ENCODE peak calls at places on chromosome 3, in five cellular contexts. K is CD8-positive, alpha-beta T cell; L is IMR-90; G is astrocyte of the spinal cord; W is left ventricle myocardium inferior. U is an unnamed sample.
A peak's percentile ranks its signal among the peaks of the same experiment; 100 is the strongest.

GRCh38 chr3:79063629-79064028 is 704.2 kb downstream of the ROBO1 start:
- DNase-seq in K (no peak), L (no peak), G (no peak), W (no peak), U (no peak)

GRCh38 chr3:143155756-143156155 is 36.2 kb downstream of the CHST2 start:
- DNase-seq in K (no peak), L (no peak), G (no peak), W (no peak), U (no peak)

GRCh38 chr3:158420654-158421396 is 150.2 kb upstream of the MLF1 start:
- DNase-seq in K (no peak), L (peak; percentile 90), G (peak; percentile 28), W (no peak), U (peak; percentile 83)

GRCh38 chr3:186974824-186975281 is 44.5 kb downstream of the ST6GAL1 start:
- DNase-seq in K (no peak), L (no peak), G (no peak), W (peak; percentile 30), U (no peak)

GRCh38 chr3:71881041-71881440 is 96.1 kb upstream of the PROK2 start:
- DNase-seq in K (no peak), L (no peak), G (no peak), W (no peak), U (no peak)

GRCh38 chr3:133505813-133506212 is 67.7 kb upstream of the CDV3 start:
- DNase-seq in K (no peak), L (no peak), G (no peak), W (no peak), U (no peak)

GRCh38 chr3:144162042-144162441 is 190.4 kb downstream of the DIPK2A start:
- DNase-seq in K (no peak), L (peak; percentile 89), G (peak; percentile 51), W (no peak), U (peak; percentile 74)

GRCh38 chr3:72661115-72661457 is 187.2 kb downstream of the SHQ1 start:
- DNase-seq in K (no peak), L (peak; percentile 63), G (peak; percentile 83), W (peak; percentile 69), U (peak; percentile 79)

DNA sequence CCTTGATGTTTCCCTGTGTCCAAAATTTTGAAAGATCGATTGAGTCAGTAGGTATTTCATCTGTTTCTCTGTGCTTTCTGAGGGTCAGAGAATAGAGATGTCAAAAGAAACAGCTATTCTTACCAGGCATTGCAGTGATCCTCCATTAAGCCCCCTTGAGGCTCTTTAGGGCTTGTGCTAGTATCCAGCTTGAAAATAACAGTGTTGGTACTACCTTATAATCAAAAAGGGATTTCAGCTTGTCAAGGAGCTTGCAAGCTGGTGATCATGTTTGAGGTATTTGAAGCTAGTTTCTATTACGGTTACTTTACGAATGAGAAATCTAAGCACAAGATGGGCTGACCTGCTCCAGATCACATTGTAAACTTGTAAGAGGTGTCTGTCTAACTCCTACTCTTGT is 103.4 kb downstream of the EDEM1 start:
- DNase-seq in K (no peak), L (no peak), G (no peak), W (no peak), U (no peak)
- TF ChIP-seq CTCF in K (no peak), L (no peak), G (no peak), W (no peak), U (no peak)

DNA sequence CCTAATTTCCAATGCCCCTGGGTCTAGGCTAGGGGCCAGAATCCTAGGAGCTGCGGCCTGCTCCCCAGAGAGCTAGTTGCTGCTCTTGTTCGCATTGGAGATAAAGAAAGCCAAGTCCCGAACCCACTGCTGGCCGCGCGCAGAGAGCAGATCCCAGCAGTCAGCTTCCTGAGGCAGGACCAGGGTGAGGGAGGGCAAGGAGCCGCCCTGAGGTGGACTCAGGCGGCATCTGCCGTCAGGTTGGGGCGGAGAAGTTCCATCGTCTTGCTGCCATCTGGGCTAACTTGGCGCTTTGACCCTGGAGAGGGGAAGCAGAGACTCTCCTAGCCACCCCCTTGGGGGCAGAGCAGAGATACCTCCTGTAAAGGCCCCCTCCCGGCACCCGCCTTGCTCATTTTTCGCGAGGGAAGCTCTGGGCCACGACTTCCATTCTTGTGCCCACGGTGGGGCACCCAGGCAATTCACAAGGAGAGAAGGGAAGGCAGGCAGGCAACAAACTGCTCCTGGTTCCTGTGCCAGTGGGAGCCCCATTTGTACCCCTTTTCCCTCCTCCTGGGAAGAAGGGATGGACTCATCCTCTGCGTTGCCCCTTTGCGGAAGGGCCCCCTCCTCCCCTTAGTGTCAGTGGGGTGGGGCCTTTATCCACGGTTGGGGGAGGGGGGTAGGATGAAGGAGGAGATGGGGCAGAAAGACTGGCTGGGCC is 640 bp downstream of the ZIC4 start:
- DNase-seq in K (no peak), L (no peak), G (peak; percentile 62), W (no peak), U (no peak)
- H3K4me3 ChIP-seq in K (no peak overlapping the region), L (no peak overlapping the region), G (peak overlapping the region; percentile 54), W (no peak overlapping the region), U (no peak overlapping the region)

GRCh38 chr3:59549972-59550371 is 500.1 kb upstream of the CFAP20DC start:
- DNase-seq in K (no peak), L (no peak), G (no peak), W (no peak), U (no peak)

GRCh38 chr3:59546522-59546921 is 496.7 kb upstream of the CFAP20DC start:
- DNase-seq in K (no peak), L (no peak), G (no peak), W (no peak), U (no peak)

GRCh38 chr3:59551834-59552233 is 502.0 kb upstream of the CFAP20DC start:
- DNase-seq in K (no peak), L (no peak), G (no peak), W (no peak), U (no peak)

GRCh38 chr3:59545369-59545768 is 495.5 kb upstream of the CFAP20DC start:
- DNase-seq in K (no peak), L (no peak), G (no peak), W (no peak), U (no peak)

GRCh38 chr3:59547874-59548273 is 498.0 kb upstream of the CFAP20DC start:
- DNase-seq in K (no peak), L (no peak), G (no peak), W (no peak), U (no peak)
- TF ChIP-seq CTCF in K (no peak), L (no peak), G (no peak), W (no peak), U (no peak)

GRCh38 chr3:149339931-149340309 is 6.5 kb upstream of the TM4SF18 start:
- DNase-seq in K (no peak), L (peak; percentile 97), G (peak; percentile 97), W (peak; percentile 78), U (peak; percentile 95)

GRCh38 chr3:149342413-149343340 is 9.2 kb upstream of the TM4SF18 start:
- DNase-seq in K (no peak), L (peak; percentile 94), G (peak; percentile 78), W (no peak), U (peak; percentile 88)

GRCh38 chr3:149336925-149337324 is 3.5 kb upstream of the TM4SF18 start:
- DNase-seq in K (no peak), L (no peak), G (no peak), W (no peak), U (no peak)

GRCh38 chr3:149343951-149344350 is 10.5 kb upstream of the TM4SF18 start:
- DNase-seq in K (no peak), L (no peak), G (no peak), W (no peak), U (no peak)

DNA sequence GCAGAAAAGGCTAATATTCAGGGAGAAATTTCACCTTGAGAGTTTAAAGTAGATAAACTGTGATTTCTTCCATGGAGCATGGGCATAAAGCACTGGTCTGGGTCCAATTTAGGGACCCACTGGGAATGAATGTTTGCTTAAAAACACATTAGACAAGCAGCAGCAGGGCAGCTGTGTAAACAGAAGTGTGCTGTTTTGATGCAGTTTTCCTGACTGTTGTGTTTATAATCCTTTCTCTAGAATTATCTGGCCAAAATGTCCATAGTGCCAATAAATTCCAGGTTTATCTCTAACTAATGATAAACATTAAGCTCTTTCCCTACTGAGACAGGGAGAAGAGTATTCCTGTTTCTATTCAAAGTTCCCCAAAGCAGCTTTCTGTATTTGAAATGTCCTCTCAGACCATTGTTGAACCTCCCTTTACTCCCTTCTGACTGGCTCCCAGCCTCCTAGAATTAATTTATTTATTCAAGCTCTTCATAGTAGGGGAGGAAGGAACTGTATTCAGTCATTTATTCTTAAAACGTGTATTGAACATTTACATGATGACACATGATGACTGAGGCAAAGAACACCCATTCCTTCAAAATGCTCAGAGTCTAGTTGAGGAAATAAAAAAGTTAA is 7.0 kb upstream of the TM4SF18 start:
- DNase-seq in K (no peak), L (peak; percentile 74), G (peak; percentile 65), W (no peak), U (peak; percentile 65)
- H3K4me3 ChIP-seq in K (no peak overlapping the region), L (no peak overlapping the region), G (no peak overlapping the region), W (peak overlapping the region; percentile 29), U (no peak overlapping the region)

DNA sequence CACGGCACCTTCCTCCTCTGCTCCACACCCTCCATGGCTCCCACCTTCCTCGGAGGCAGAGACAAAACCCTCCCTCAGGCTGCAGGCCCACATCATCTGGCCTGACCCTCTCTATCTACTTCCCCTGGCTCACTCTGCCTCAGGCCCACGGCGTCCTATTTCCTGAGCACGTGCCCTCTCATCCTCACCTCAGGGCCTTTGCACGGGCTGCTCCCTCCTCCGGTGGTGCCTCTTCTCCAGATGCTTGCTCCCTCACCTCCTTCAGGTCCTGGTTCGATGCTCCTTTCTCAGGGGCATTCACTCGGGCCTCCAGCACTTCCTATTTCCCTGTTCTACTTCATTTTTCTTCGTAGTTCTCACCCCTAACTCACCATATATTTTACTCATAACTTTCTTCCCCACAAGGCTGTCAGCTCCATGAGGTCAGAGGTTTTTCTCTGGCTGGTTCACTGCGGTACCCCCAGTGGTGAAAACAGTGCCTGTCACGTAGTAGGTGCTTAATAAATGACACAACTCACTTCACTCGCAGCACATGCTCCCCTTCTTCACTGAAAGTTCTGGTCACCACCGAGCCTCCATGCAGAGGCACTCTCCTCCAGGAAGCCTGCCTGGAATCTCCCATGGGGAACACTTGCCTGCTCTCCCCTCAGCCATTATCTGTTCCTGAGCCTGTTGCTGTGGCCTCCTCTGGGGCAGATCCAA is 130.7 kb downstream of the WNT7A start:
- DNase-seq in K (no peak), L (no peak), G (no peak), W (no peak), U (no peak)
- TF ChIP-seq CTCF in K (no peak), L (no peak), G (no peak), W (no peak), U (no peak)

GRCh38 chr3:105906834-105907233 is 38.0 kb upstream of the CBLB start:
- DNase-seq in K (no peak), L (peak; percentile 86), G (no peak), W (no peak), U (peak; percentile 88)
- H3K4me3 ChIP-seq in K (no peak overlapping the region), L (no peak overlapping the region), G (no peak overlapping the region), W (no peak overlapping the region), U (no peak overlapping the region)

DNA sequence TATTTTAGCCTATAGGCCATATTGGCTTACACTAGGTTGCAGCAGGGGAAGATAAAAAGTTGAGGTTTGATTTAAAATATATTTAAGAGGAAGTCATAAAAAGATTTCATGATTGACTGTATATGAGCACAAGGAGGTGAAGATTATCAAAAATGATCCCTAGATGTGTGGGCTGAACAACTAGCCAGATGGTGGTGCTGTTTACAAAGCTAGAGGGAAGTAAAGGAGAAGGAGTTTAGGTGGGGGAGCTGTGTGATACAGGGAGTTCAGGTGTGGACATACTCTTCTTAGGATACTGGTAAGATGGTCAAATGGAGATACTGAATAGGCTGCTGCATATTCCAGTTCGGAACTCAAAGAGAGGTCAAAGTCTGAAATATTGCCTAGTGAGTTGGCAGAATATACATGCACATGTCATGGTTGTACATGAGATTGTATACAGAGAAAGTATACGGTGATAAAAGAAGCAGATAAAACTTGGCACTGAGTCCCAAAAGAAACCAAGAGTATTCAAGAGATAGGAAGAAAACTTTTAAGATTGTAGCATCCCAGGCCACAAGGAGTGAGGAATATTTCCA is 727.8 kb downstream of the NLGN1 start:
- DNase-seq in K (no peak), L (peak; percentile 65), G (peak; percentile 50), W (no peak), U (peak; percentile 53)
- TF ChIP-seq CTCF in K (no peak), L (peak; percentile 80), G (peak; percentile 79), W (peak; percentile 56), U (peak; percentile 78)

U was measured in fibroblast of mammary gland.